ENCODE peak calls at places on chromosomes 11 and 22, in four cellular contexts. A, P, U and J are unnamed samples. For H3K4me1, the result is how much of the 10 kb centered on the place peaks cover.

GRCh38 chr11:44852159-44852707 is 98.5 kb downstream of the TP53I11 start:
- DNase-seq in U (no peak), P (no peak), A (no peak), J (no peak)

GRCh38 chr11:65782816-65783228 is 2.0 kb upstream of the AP5B1 start:
- DNase-seq in A (no peak), P (no peak), U (no peak), J (no peak)

GRCh38 chr11:45204761-45205160 is 58.3 kb downstream of the PRDM11 start:
- DNase-seq in U (no peak), A (no peak), P (no peak), J (no peak)

GRCh38 chr11:66677599-66678375 is at the start of gene RBM4B:
- DNase-seq in U (peak), A (peak), P (peak), J (peak)

GRCh38 chr11:2217211-2218081 is 45.8 kb upstream of the TH start:
- DNase-seq in P (no peak), A (no peak), U (no peak), J (no peak)

GRCh38 chr11:100918551-100919500 is 210.8 kb downstream of the PGR start:
- DNase-seq in P (no peak), A (no peak), U (no peak), J (peak)

GRCh38 chr22:30304495-30305244 is 15.4 kb upstream of the CASTOR1 start:
- DNase-seq in A (no peak), U (no peak), P (no peak), J (no peak)

GRCh38 chr22:38953577-38954413 is 3.6 kb upstream of the APOBEC3A start:
- DNase-seq in U (no peak), P (peak), A (no peak), J (no peak)

GRCh38 chr22:49199224-49199623 is 628.4 kb downstream of the BRD1 start:
- DNase-seq in U (no peak), P (no peak), A (no peak), J (no peak)

GRCh38 chr11:129006161-129006560 is 63.5 kb upstream of the TP53AIP1 start:
- DNase-seq in A (no peak), P (no peak), U (no peak), J (no peak)

GRCh38 chr22:37521236-37521739 is 2.1 kb upstream of the CARD10 start:
- DNase-seq in A (no peak), P (no peak), U (peak), J (no peak)
- TF ChIP-seq SUZ12 in A (no peak), P (no peak), U (no peak), J (no peak)

DNA sequence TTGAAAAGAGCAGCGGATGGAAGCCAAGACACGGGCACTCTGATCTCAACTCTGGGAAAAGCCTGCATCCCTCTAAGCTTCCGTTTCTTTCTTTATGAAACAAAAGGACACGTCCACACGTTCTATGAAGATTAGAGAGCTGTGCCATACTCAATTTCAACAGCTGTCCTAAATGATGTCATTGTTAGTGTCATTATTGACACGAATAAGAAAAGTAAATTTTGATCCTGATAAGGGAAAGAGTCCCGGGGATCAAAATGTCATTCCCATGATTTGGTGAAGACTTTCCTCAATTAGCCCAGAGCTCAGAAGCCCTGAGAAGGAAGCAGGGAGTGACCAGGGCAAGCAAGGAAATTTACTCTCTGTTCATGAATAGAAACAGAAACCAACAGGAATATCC is 356.7 kb downstream of the LARGE1 start:
- DNase-seq in P (no peak), A (no peak), U (no peak), J (no peak)
- H3K4me1 ChIP-seq in P (under half), A (under half), U (half or more), J (under half)

GRCh38 chr22:42720263-42721044 is at the start of gene A4GALT:
- DNase-seq in A (peak), P (no peak), U (no peak), J (no peak)

GRCh38 chr22:42719133-42719532 is 1.5 kb downstream of the A4GALT start:
- DNase-seq in P (no peak), U (no peak), A (no peak), J (no peak)

GRCh38 chr22:42721045-42721434 is 370 bp upstream of the A4GALT start:
- DNase-seq in U (no peak), P (no peak), A (no peak), J (no peak)

GRCh38 chr22:42717197-42717967 is 3.3 kb downstream of the A4GALT start:
- DNase-seq in U (no peak), P (no peak), A (no peak), J (peak)

GRCh38 chr22:42719656-42720262 is 911 bp downstream of the A4GALT start:
- DNase-seq in A (no peak), P (no peak), U (no peak), J (no peak)
- TF ChIP-seq SUZ12 in A (peak), P (no peak), U (no peak), J (no peak)

DNA sequence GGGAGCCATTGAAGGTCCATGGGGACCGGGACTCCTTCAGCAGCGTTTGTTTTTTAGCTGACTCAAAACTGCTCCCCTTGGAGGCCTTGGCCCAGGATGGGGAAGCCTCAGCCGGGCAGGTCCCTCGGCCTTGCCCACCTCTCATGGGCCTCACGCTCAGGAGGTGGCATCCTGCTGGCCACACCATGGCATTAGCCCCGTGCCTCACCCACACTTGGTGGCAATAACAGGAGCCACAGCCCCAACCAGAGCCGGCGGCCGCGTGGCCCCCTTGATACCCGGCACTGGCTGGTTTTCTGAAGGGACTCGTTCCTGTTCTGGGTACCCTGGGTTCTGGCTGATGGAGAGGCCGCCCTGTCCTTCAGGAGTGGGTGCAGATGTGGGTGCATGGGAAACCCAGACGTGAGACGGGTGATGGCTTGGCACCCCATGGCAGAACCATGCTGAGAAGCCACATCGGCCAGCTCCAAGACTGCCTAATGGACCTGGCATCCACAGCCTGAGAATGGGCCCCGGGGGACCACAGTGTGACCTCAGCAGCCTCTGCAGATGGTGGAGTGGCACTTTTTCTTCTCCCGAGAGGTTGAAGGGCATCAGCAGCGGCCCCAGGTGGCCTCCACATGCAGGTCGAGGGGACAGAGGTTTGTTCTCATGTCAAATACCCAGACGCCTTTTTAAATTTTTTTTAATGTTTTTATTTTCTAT is 49.8 kb upstream of the PPARA start:
- DNase-seq in P (no peak), A (no peak), U (no peak), J (no peak)
- H3K4me1 ChIP-seq in P (under half), A (under half), U (under half), J (under half)